ENCODE peak calls at places on chromosomes 5 and 9, in six cellular contexts. W is iPS-NIHi11; M is NCI-H1105; U is stimulated activated CD8-positive, alpha-beta memory T cell treated with anti-CD3 and anti-CD28 coated beads, Interleukin-2, amount 100 ng/mL, for 48 hours; V is activated CD4-positive, CD25-positive, alpha-beta regulatory T cell; L is M059J. I is an unnamed sample.
A peak's percentile ranks its signal among the peaks of the same experiment; 100 is the strongest.

GRCh38 chr5:133086366-133086875 is 34.6 kb downstream of the HSPA4 start:
- DNase-seq in U (no peak), V (no peak), W (no peak), M (no peak), L (no peak), I (no peak)

GRCh38 chr5:166073921-166074838 is 2217.3 kb upstream of the WWC1 start:
- DNase-seq in U (no peak), M (no peak), V (no peak), W (peak; percentile 61), L (no peak), I (no peak)

GRCh38 chr5:90406466-90406865 is 3.1 kb downstream of the CETN3 start:
- DNase-seq in U (no peak), M (no peak), L (peak; percentile 13), V (no peak), W (no peak), I (no peak)

GRCh38 chr5:1846583-1846982 is 36.1 kb downstream of the IRX4 start:
- DNase-seq in V (no peak), U (no peak), L (no peak), M (no peak), W (no peak), I (no peak)

GRCh38 chr5:65708140-65708539 is 13.8 kb downstream of the SGTB start:
- DNase-seq in U (no peak), L (no peak), M (no peak), W (no peak), V (no peak), I (no peak)

GRCh38 chr9:112115955-112116354 is 59.1 kb downstream of the SUSD1 start:
- DNase-seq in W (no peak), V (no peak), U (no peak), L (no peak), M (no peak), I (no peak)

GRCh38 chr9:92179286-92180002 is 64.2 kb upstream of the SPTLC1 start:
- DNase-seq in M (no peak), L (no peak), V (no peak), W (no peak), U (no peak), I (no peak)

GRCh38 chr9:35162605-35163315 is 951 bp downstream of the UNC13B start:
- DNase-seq in L (no peak), U (no peak), V (no peak), M (no peak), W (no peak), I (no peak)

GRCh38 chr9:134892221-134892620 is 11.6 kb downstream of the FCN2 start:
- DNase-seq in V (no peak), M (no peak), W (no peak), L (no peak), U (no peak), I (no peak)

GRCh38 chr5:107937198-107937597 is 266.5 kb upstream of the EFNA5 start:
- DNase-seq in W (peak; percentile 23), V (no peak), M (no peak), U (no peak), L (peak; percentile 2), I (peak; percentile 18)

GRCh38 chr5:151947924-151948323 is 23.3 kb upstream of the GLRA1 start:
- DNase-seq in L (no peak), U (no peak), W (no peak), V (no peak), M (no peak), I (no peak)

GRCh38 chr5:178371362-178372090 is 138.9 kb upstream of the PHYKPL start:
- DNase-seq in W (no peak), U (no peak), V (no peak), L (no peak), M (no peak), I (no peak)

GRCh38 chr5:34677428-34677827 is 21.3 kb downstream of the RAI14 start:
- DNase-seq in U (no peak), L (no peak), W (no peak), M (no peak), V (no peak), I (no peak)

GRCh38 chr5:63263409-63263808 is 684.8 kb downstream of the LRRC70 start:
- DNase-seq in M (no peak), L (no peak), W (no peak), V (no peak), U (no peak), I (no peak)

GRCh38 chr5:149240354-149240998 is 31.2 kb upstream of the AFAP1L1 start:
- DNase-seq in V (peak; percentile 33), L (no peak), U (peak; percentile 61), M (no peak), W (no peak), I (no peak)

GRCh38 chr5:5572010-5572982 is 149.8 kb downstream of the ICE1 start:
- DNase-seq in M (no peak), U (no peak), W (peak; percentile 39), V (no peak), L (no peak), I (no peak)

GRCh38 chr5:170011751-170012150 is 31.5 kb upstream of the INSYN2B start:
- DNase-seq in M (no peak), V (no peak), U (no peak), W (no peak), L (no peak), I (no peak)

GRCh38 chr5:159814810-159815585 is 101.3 kb upstream of the ADRA1B start:
- DNase-seq in L (no peak), U (no peak), M (no peak), W (no peak), V (no peak), I (no peak)

GRCh38 chr9:20621553-20622329 is 558 bp downstream of the MLLT3 start:
- DNase-seq in M (peak; percentile 46), V (peak; percentile 53), U (peak; percentile 50), L (peak; percentile 67), W (peak; percentile 60), I (peak; percentile 45)

GRCh38 chr9:15400281-15400941 is 22.3 kb upstream of the SNAPC3 start:
- DNase-seq in U (no peak), V (no peak), M (no peak), L (no peak), W (no peak), I (no peak)

GRCh38 chr5:172837640-172838039 is 3.6 kb downstream of the ERGIC1 start:
- DNase-seq in V (no peak), L (no peak), U (no peak), M (peak; percentile 68), W (no peak), I (no peak)

GRCh38 chr5:16406630-16407029 is 59.0 kb downstream of the ZNF622 start:
- DNase-seq in W (no peak), U (no peak), L (no peak), V (no peak), M (no peak), I (no peak)

GRCh38 chr5:62824936-62825335 is 246.3 kb downstream of the LRRC70 start:
- DNase-seq in M (no peak), W (no peak), V (no peak), L (no peak), U (no peak), I (no peak)

GRCh38 chr5:24232929-24233328 is 411.8 kb downstream of the CDH10 start:
- DNase-seq in W (no peak), L (no peak), M (no peak), U (no peak), V (no peak), I (no peak)

GRCh38 chr9:71349218-71349617 is 227.8 kb upstream of the TRPM3 start:
- DNase-seq in V (no peak), L (peak; percentile 34), U (no peak), M (no peak), W (no peak), I (no peak)

GRCh38 chr5:103847060-103847459 is 284.5 kb upstream of the NUDT12 start:
- DNase-seq in U (no peak), V (no peak), L (peak; percentile 58), W (no peak), M (no peak), I (no peak)

GRCh38 chr5:398475-399295 is 44.3 kb upstream of the EXOC3 start:
- DNase-seq in V (no peak), U (no peak), L (no peak), M (no peak), W (no peak), I (no peak)

GRCh38 chr9:133492061-133493021 is 13.4 kb upstream of the SLC2A6 start:
- DNase-seq in U (no peak), L (peak; percentile 70), W (no peak), V (no peak), M (no peak), I (no peak)

GRCh38 chr5:43400082-43400481 is 12.1 kb downstream of the CCL28 start:
- DNase-seq in W (no peak), M (no peak), V (no peak), U (no peak), L (peak; percentile 24), I (no peak)

GRCh38 chr9:69759478-69760277 is at the start of gene PTAR1:
- DNase-seq in L (peak; percentile 89), V (peak; percentile 74), U (peak; percentile 89), M (peak; percentile 81), W (peak; percentile 88), I (peak; percentile 74)

GRCh38 chr5:138720840-138721239 is 32.4 kb upstream of the CTNNA1 start:
- DNase-seq in W (no peak), U (no peak), V (no peak), M (no peak), L (no peak), I (no peak)

GRCh38 chr5:130871346-130872086 is 293.5 kb downstream of the HINT1 start:
- DNase-seq in M (no peak), W (peak; percentile 48), L (peak; percentile 1), U (no peak), V (peak; percentile 1), I (no peak)

GRCh38 chr5:128462330-128462729 is 75.7 kb downstream of the FBN2 start:
- DNase-seq in U (no peak), W (no peak), V (no peak), M (no peak), L (no peak), I (no peak)

GRCh38 chr5:100757618-100758017 is 145.5 kb downstream of the ST8SIA4 start:
- DNase-seq in U (no peak), L (no peak), M (no peak), V (no peak), W (peak; percentile 12), I (no peak)

GRCh38 chr9:120733190-120733589 is 18.9 kb upstream of the MEGF9 start:
- DNase-seq in L (peak; percentile 38), M (no peak), U (no peak), V (no peak), W (no peak), I (no peak)